ENCODE peak calls at places on chromosomes 1 and 21, in four cellular contexts. C, T, I and H are unnamed samples. For H3K4me1, the result is how much of the 10 kb centered on the place peaks cover.

GRCh38 chr1:8077120-8077573 is 51.0 kb upstream of the ERRFI1 start:
- DNase-seq in C (no peak), I (peak), T (no peak), H (no peak)

GRCh38 chr1:32828341-32828740 is 10.9 kb downstream of the S100PBP start:
- DNase-seq in T (no peak), I (no peak), C (no peak), H (no peak)

GRCh38 chr1:216057080-216057479 is 366.2 kb downstream of the USH2A start:
- DNase-seq in C (no peak), T (no peak), I (no peak), H (no peak)

GRCh38 chr1:20896824-20897223 is 109.7 kb upstream of the HP1BP3 start:
- DNase-seq in I (no peak), T (no peak), C (no peak), H (no peak)

GRCh38 chr1:47580451-47580980 is 142.7 kb downstream of the FOXD2 start:
- DNase-seq in C (peak), T (no peak), I (peak), H (no peak)

GRCh38 chr1:218030846-218031245 is 254.2 kb upstream of the RRP15 start:
- DNase-seq in I (no peak), T (no peak), C (no peak), H (no peak)

GRCh38 chr1:90046635-90047034 is 51.7 kb downstream of the ZNF326 start:
- DNase-seq in C (no peak), T (no peak), I (no peak), H (no peak)

GRCh38 chr21:44664691-44665090 is 2.0 kb downstream of the KRTAP12-2 start:
- DNase-seq in I (no peak), T (no peak), C (no peak), H (no peak)

GRCh38 chr1:173997796-173998195 is 24.4 kb downstream of the RC3H1 start:
- DNase-seq in C (no peak), T (no peak), I (no peak), H (no peak)

GRCh38 chr21:32812035-32812434 is 40.5 kb upstream of the PAXBP1 start:
- DNase-seq in T (no peak), I (no peak), C (no peak), H (peak)

GRCh38 chr1:46533179-46533864 is 18.1 kb downstream of the KNCN start:
- DNase-seq in C (peak), I (peak), T (peak), H (no peak)

GRCh38 chr21:45724345-45724961 is 80.9 kb downstream of the PCBP3 start:
- DNase-seq in C (no peak), T (no peak), I (no peak), H (peak)

GRCh38 chr1:29515188-29515955 is 279.1 kb downstream of the PTPRU start:
- DNase-seq in C (peak), T (no peak), I (peak), H (peak)

GRCh38 chr1:225745231-225745630 is 32.4 kb upstream of the SRP9 start:
- DNase-seq in I (no peak), C (no peak), T (no peak), H (no peak)

GRCh38 chr1:226050133-226050532 is 12.4 kb upstream of the H3-3A start:
- DNase-seq in T (no peak), I (no peak), C (no peak), H (no peak)

DNA sequence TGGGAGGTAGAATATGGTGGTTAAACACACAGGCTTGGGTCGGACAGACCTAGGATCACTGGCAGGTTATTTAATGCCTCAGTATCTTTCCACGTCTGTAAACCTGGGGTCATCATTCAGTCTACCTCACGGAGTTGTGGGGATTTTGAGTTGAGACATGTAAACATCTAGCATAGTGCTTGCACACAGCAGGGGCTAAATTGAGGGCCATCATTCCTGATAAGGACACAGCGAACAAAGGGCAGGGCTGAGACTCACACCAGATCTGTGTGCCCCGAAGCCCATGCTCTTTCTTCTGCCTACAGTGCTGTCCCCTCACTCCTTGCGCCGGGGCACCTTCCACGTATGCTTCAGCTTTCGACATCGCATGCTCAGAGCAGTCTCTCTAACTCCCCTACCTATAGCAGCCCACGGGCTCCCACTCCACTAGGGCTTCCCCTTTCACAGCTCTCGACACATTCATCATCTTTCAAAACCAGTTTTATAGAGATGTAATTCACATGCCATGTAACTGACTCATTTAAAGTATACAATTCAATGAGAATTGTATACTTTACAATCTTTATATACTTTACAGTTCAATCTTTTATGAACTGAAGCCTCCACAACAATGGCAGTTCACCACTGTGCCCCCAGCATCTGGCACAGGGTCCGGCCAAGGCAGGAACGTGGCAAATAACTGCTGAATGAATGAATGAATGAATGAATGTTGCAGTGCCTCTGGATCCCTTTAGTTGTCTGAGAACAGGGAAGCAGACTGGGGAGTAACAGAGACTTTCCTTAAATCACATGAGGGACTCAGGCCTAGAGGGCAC is 48.0 kb downstream of the GPR161 start:
- DNase-seq in I (no peak), C (no peak), T (no peak), H (peak)
- H3K4me1 ChIP-seq in I (under half), C (under half), T (under half), H (under half)

DNA sequence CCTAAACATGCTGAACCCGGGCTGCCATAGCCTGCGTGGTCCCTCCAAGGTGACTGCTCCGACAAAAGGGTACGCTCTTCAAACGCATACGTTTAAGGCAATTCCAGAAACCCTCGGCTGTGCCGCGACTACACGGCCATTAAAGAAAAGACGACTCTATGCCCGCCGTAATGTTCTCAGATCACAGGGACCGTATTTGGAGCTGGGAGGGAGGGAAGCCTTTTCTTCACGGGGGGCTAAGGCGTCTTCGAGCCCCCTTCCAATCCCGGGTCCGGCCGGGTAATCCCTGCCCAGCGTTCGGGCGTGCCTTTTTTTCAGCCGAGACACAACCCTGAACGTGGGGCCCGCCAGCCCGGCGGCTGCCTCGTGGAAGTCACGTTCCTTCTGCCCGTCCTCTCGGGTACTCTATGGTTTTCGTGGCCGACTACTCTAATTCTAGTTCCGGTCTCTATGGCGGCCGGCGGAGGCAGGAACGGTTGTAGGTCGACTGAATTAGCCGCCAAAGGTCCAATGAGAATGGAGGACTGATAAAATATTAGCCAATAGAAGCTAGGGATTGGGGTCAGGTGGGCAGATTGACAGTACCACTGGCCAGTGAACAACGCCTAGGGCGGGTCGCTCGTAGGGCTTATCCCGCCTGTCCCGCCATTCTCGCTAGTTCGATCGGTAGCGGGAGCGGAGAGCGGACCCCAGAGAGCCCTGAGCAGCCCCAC is at the start of gene YBX1:
- DNase-seq in T (peak), C (peak), I (peak), H (peak)
- H3K4me1 ChIP-seq in T (under half), C (under half), I (under half), H (half or more)

DNA sequence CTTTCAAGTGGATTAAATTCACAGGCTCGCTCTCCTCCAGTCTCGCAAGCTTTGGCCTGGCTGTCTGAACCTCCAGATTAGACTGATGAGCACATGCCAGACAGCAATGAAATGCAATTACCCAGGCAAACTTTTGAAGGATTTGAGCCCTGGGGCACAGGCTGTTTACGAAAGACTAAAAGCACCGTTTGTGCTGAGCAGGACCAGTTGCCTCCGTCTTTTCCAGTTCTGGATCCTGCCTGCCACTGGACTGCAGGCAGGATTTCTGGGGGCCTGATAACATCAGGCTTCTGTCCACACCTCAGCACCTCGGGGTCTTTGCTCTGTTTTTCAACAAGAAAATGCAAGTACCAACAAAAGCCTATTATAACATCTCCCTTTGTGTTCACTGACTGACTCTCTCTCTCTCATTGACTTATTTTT is 145.7 kb downstream of the CLIC6 start:
- DNase-seq in T (no peak), C (no peak), I (no peak), H (no peak)
- H3K4me1 ChIP-seq in T (under half), C (under half), I (under half), H (under half)

GRCh38 chr1:93663191-93663614 is 18.4 kb downstream of the BCAR3 start:
- DNase-seq in I (no peak), T (no peak), C (no peak), H (no peak)
- H3K4me1 ChIP-seq in I (under half), T (under half), C (under half), H (half or more)

GRCh38 chr1:165634154-165634921 is 3.3 kb downstream of the MGST3 start:
- DNase-seq in C (no peak), T (no peak), I (no peak), H (no peak)

GRCh38 chr1:165637427-165637826 is 6.4 kb downstream of the MGST3 start:
- DNase-seq in T (no peak), C (no peak), I (no peak), H (no peak)

GRCh38 chr1:165633624-165634023 is 2.6 kb downstream of the MGST3 start:
- DNase-seq in T (no peak), I (no peak), C (no peak), H (no peak)

GRCh38 chr1:165635329-165635728 is 4.3 kb downstream of the MGST3 start:
- DNase-seq in T (no peak), C (no peak), I (no peak), H (no peak)

GRCh38 chr1:165635823-165636222 is 4.8 kb downstream of the MGST3 start:
- DNase-seq in I (no peak), C (no peak), T (no peak), H (no peak)
- H3K4me1 ChIP-seq in I (under half), C (under half), T (under half), H (half or more)

DNA sequence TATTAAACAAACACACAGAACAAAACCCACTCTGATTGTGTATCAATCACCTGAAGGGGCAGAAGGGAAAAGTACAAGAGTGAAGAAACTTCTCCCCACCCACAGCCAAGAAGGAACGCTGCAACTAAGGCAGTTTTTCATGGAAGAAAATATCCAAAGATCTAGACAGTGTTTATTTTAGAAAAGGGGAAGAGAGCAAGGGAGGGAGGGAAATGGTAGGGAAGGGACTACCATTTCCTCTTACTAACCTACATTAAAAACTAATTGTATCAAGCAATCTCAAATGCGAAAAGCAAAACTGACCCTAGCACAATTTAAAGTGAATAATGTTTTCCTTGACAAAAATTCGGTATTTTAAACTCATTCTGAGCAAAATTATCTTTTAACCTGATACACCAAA is 3.5 kb downstream of the NRIP1 start:
- DNase-seq in T (no peak), I (no peak), C (no peak), H (no peak)
- H3K4me1 ChIP-seq in T (under half), I (under half), C (half or more), H (half or more)

GRCh38 chr1:56551691-56552090 is 27.7 kb downstream of the PLPP3 start:
- DNase-seq in C (no peak), I (no peak), T (no peak), H (no peak)
- H3K4me1 ChIP-seq in C (under half), I (under half), T (under half), H (half or more)